ENCODE peak calls at places on chromosomes 3 and 15, in nine cellular contexts. J is A549, I is ovary, T is uterus, R is heart left ventricle, D is Peyer's patch, O is tibial nerve, Z is NB4, X is body of pancreas. C is an unnamed sample.

GRCh38 chr3:134903840-134904239 is 108.8 kb downstream of the EPHB1 start:
- DNase-seq in J (no peak), I (no peak), T (no peak), R (no peak), D (no peak), O (no peak), Z (no peak), X (no peak), C (peak)

GRCh38 chr3:170049146-170050000 is 11.6 kb downstream of the GPR160 start:
- DNase-seq in J (no peak), I (no peak), T (no peak), R (no peak), D (peak), O (no peak), Z (no peak), X (peak), C (no peak)

GRCh38 chr15:76337739-76338554 is 1.4 kb downstream of the ISL2 start:
- DNase-seq in J (no peak), I (no peak), T (no peak), R (no peak), D (no peak), O (no peak), Z (peak), X (no peak), C (peak)

GRCh38 chr15:45402955-45403892 is 24.9 kb upstream of the GATM start:
- DNase-seq in J (peak), I (no peak), T (peak), R (peak), D (peak), O (no peak), Z (peak), X (peak), C (peak)

GRCh38 chr3:30294241-30294667 is 312.1 kb upstream of the TGFBR2 start:
- DNase-seq in J (no peak), I (no peak), T (no peak), R (no peak), D (no peak), O (no peak), Z (no peak), X (no peak), C (no peak)

GRCh38 chr3:155356594-155357370 is 63.3 kb upstream of the STRIT1 start:
- DNase-seq in J (peak), I (no peak), T (no peak), R (no peak), D (no peak), O (no peak), Z (peak), X (no peak), C (no peak)

GRCh38 chr3:129690406-129690805 is 83.9 kb upstream of the PLXND1 start:
- DNase-seq in J (peak), I (peak), T (no peak), R (no peak), D (no peak), O (peak), Z (peak), X (peak), C (no peak)

GRCh38 chr3:106435899-106436453 is 567.2 kb upstream of the CBLB start:
- DNase-seq in J (no peak), I (no peak), T (no peak), R (no peak), D (no peak), O (no peak), Z (no peak), X (no peak), C (no peak)

GRCh38 chr3:60036803-60037202 is 987.0 kb upstream of the CFAP20DC start:
- DNase-seq in J (no peak), I (no peak), T (no peak), R (no peak), D (no peak), O (no peak), Z (no peak), X (no peak), C (no peak)

GRCh38 chr3:65785065-65785645 is 253.6 kb downstream of the MAGI1 start:
- DNase-seq in J (peak), I (no peak), T (no peak), R (no peak), D (no peak), O (peak), Z (peak), X (no peak), C (no peak)

GRCh38 chr3:72043212-72044133 is 258.5 kb upstream of the PROK2 start:
- DNase-seq in J (no peak), I (no peak), T (no peak), R (no peak), D (no peak), O (no peak), Z (peak), X (peak), C (no peak)

GRCh38 chr3:47159153-47159552 is 4.8 kb downstream of the SETD2 start:
- DNase-seq in J (no peak), I (no peak), T (no peak), R (no peak), D (no peak), O (no peak), Z (no peak), X (no peak), C (no peak)

GRCh38 chr3:103786296-103786695 is 1351.5 kb downstream of the ZPLD1 start:
- DNase-seq in J (no peak), I (no peak), T (no peak), R (no peak), D (no peak), O (no peak), Z (no peak), X (peak), C (no peak)

DNA sequence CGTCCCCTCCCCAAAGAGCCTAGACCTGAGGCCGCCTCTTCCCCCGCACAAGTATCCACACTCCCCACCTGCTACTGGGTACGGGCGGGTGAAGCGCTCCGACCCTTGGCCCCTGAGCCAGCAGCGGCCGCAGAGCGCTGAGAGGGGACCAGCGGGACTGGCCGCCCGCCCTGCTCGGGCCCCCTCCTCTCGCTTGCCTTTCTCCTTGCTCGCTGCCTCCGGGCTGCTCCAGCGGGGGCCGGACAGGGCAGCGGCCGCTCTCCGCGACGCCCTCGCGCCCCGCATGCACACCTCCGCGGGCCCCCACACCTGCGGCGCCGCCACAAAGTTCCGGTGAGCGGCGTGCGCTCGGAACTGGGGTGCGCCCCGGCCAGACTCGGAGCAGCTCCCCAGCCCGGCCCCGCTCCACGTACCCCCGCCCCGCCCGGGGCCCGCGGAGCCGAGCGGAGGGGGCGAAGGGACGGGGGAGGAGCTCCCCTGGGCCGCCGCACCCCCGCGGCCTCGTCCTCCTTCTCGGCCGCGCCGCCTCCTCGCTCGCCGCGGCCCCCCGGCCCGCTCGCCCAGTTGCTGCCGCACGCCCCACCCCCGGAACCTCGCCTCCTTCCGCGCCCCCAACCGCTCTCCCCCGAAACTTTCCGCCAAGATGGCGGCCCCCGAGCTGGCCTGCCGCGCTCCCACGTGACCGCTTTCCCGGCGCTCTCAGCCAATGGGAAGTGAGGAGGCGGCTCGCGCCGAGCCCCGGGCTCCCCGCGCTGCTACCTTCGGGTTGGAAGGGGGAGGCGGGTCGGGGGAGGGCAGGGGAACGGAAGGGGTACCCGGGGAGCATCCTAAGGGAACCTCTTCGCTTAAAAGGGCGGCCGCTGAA is 704 bp downstream of the DLG1 start:
- DNase-seq in J (peak), I (peak), T (peak), R (peak), D (peak), O (peak), Z (peak), X (peak), C (peak)
- TF ChIP-seq POLR2A in J (peak), I (no peak), T (no peak), R (peak), D (peak), O (no peak), Z (no peak), X (no peak), C (no peak)

GRCh38 chr3:172311217-172311616 is 137.0 kb downstream of the GHSR start:
- DNase-seq in J (no peak), I (no peak), T (no peak), R (no peak), D (no peak), O (no peak), Z (no peak), X (no peak), C (no peak)
- H3K4me3 ChIP-seq in J (no peak), I (no peak), T (no peak), R (no peak), D (no peak), O (no peak), Z (no peak), X (no peak), C (no peak)

DNA sequence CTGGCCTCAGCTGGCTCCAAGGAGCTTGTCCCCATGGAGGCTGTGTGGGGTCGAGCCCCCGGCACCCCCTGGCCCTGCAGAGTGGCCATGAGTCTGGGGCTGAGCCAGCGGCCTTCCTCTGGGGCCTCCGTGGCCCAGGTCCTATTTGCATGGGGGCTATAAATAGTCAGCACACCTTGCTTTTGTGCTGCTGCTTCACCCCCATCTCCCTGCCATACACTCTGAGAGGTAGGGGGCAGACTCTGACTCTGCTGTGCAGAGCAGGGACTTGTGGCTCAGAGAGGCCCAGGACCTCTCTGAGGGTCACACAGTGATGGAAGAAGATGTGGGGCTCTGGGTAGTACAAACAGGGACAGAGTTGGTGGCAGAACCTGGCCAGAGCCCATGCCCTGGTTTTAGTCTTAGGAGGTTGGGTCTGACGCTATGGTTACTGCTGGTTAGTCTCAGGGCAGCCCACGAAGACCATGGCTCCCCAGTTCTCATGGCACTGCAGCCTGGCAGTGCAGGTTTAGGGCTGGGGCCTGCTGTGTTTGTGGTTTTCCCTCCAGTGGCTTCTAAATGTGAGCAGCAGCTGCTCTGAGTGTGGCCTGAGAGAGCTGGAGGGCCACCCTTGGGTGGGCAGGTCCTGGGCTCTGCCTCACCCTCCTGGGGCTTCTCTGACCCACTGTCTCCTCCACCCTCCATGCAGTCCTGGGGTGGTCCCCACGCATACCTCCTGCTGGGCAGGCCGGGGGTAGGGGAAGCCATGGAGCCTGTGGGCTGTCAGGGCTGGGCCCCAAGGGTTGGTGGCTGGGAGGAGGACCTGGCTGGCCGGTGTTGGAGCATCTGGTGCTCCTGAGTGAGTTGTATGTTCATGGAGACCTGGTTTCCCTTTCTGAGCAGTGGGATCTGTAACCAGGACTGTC is 13.6 kb downstream of the PRKCD start:
- DNase-seq in J (no peak), I (no peak), T (no peak), R (no peak), D (no peak), O (no peak), Z (peak), X (no peak), C (no peak)
- TF ChIP-seq CTCF in J (no peak), I (no peak), T (no peak), R (no peak), D (no peak), O (no peak), Z (no peak), X (no peak), C (no peak)

GRCh38 chr3:31981206-31982181 is at the start of the genes OSBPL10 and ZNF860:
- DNase-seq in J (peak), I (peak), T (peak), R (peak), D (peak), O (peak), Z (peak), X (peak), C (peak)
- TF ChIP-seq POLR2A in J (peak), I (no peak), T (peak), R (peak), D (no peak), O (peak), Z (no peak), X (peak), C (no peak)

DNA sequence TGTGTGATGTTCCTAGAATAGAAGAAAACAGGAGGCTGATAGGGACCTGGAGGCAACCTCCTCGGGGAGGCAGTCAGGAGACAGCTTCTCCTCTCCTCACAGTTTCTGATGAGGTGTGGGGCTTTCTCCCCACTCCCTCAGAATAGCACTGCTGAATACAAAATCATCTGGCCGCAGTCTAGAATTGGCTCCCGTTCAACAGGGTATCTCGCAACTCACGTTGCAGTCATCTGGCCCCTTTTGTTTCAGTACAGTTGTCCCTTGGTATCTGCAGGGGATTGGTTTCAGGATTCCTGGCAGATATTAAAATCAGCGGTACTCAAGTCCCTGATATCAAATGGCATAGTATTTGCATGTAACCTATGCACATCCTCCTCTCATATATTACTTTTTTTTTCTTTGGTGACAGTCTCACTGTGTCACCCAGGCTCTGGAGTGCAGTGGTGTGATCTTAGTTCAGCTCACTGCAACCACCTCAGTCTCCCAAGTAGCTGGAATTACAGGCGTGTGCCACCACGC is 2.4 kb upstream of the DPP8 start:
- DNase-seq in J (no peak), I (no peak), T (no peak), R (no peak), D (no peak), O (no peak), Z (no peak), X (no peak), C (no peak)
- H3K4me3 ChIP-seq in J (no peak), I (no peak), T (no peak), R (no peak), D (no peak), O (no peak), Z (no peak), X (no peak), C (no peak)

DNA sequence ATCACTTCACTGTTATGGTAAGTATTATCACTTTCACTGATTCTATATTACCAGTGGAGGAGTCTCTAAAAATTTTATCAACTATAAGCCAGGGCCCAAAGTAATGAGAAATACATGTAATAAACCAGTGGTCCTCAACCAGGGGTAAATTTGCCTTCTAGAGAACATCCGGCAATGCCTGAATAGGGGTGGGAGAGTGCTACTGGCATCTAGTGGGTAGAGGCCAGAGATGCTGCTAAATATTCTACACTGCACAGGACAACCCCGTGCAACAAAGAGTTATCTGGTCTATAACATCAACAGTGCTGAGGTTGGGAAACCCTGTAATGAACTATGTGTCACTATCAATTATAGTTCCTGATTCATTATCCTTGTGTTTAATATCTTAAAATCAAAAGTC is 2.2 kb downstream of the LYSMD2 start:
- DNase-seq in J (no peak), I (no peak), T (no peak), R (no peak), D (no peak), O (no peak), Z (peak), X (no peak), C (no peak)
- TF ChIP-seq CTCF in J (peak), I (no peak), T (no peak), R (no peak), D (no peak), O (no peak), Z (peak), X (no peak), C (no peak)

DNA sequence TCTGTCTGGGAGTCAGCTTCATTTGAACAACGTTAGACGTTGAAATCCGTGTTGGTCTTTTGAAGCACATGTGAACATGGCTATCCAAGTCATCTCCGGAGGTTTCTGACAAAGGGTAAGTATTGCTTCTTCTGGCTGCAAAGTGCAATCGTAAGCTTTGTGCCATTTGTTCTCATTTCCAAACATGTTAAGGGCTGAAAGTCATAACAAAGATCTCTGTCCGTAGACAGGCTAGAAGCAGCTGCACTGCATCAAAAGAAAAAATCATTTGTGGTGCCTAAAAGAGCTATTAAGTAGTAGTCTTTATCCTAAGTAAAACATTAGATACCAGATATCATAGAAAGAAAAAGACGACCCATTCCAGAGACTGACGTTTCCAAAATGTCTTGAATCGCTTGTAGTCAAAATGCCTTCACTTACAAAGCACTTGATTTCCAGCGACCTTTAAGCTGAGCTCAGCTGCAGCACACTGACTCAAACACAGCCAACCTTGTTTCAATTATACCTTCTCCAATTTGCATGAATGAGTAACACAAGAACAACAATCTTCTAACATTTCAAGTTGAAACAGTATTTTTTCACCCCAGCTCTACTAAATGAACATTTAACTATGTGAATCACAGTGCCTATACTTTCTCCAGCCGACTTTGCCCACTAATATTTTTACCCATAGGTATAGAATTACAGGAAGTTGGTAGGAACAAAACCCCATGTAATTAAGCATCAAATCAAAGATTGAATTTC is 76.6 kb downstream of the NEDD4 start:
- DNase-seq in J (no peak), I (no peak), T (no peak), R (no peak), D (no peak), O (no peak), Z (no peak), X (no peak), C (no peak)
- TF ChIP-seq POLR2A in J (no peak), I (no peak), T (no peak), R (no peak), D (no peak), O (no peak), Z (no peak), X (no peak), C (no peak)

DNA sequence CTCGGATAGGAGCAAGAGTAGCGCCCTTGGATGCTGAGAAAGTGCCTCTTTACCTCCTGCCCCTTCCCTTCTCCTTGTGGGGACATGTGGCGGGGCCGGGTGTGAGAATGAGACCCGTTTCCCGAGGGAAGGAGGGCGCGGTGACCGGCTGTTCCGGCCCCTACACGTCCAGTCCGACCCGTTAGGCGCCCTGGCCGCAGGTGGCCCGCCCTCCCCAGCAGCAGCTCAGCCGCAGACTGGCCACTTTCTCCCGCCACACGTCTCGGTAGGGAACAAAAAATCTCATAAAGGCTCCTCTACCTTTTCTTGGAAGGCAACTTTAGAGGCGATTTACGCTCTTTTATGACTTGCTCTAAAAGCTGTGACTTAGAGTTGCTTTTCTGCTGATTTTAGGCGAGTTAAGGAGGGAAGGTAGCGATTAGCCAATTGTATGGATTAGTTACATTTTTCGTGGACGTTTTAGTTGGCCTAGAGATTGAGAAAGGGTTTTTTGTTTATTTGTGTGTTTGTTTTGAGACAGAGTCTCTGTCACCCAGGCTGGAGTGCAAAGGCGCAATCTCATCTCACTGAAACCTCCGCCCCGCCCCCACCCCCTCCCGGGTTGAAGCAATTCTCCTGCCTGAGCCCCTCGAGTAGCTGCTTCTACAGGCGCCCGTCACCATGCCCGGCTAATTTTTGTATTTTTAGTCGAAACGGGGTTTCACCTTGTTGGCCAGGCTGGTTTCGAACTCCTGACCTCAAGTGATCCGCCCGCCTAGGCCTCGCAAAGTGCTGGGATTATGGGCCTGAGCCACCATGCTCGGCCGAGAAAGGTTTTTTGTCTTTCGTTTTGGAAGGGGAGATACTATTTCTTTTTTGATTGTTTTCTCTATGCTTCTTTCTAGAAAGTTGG is 8.3 kb upstream of the PGPEP1L start:
- DNase-seq in J (no peak), I (peak), T (no peak), R (no peak), D (no peak), O (no peak), Z (peak), X (peak), C (no peak)
- H3K4me3 ChIP-seq in J (peak), I (peak), T (no peak), R (peak), D (peak), O (peak), Z (peak), X (peak), C (no peak)

GRCh38 chr3:193621127-193621526 is 28.1 kb downstream of the OPA1 start:
- DNase-seq in J (no peak), I (no peak), T (no peak), R (no peak), D (no peak), O (no peak), Z (no peak), X (no peak), C (no peak)
- TF ChIP-seq CTCF in J (no peak), I (no peak), T (no peak), R (no peak), D (no peak), O (no peak), Z (no peak), X (no peak), C (no peak)